ENCODE peak calls at places on chromosomes 7 and 10, in seven cellular contexts. X, D, Y, Q, C, K and L are unnamed samples.

GRCh38 chr7:140653319-140654108 is 12.9 kb upstream of the DENND2A start:
- DNase-seq in Y (peak; percentile 64), C (peak; percentile 78), Q (peak; percentile 77), K (peak; percentile 86), D (peak; percentile 83), X (peak; percentile 49), L (peak; percentile 71)

GRCh38 chr7:150982348-150982747 is 4.2 kb upstream of the KCNH2 start:
- DNase-seq in C (no peak), K (no peak), D (no peak), Y (no peak), X (no peak), Q (no peak), L (no peak)

GRCh38 chr10:33661580-33662269 is 327.3 kb upstream of the NRP1 start:
- DNase-seq in Q (peak; percentile 73), D (no peak), Y (peak; percentile 86), K (no peak), C (peak; percentile 18), X (no peak), L (no peak)

GRCh38 chr10:30502266-30503058 is 68.5 kb downstream of the MAP3K8 start:
- DNase-seq in C (no peak), Y (no peak), X (peak; percentile 61), D (no peak), Q (peak; percentile 52), K (no peak), L (no peak)

GRCh38 chr10:59582058-59582457 is 127.6 kb downstream of the SLC16A9 start:
- DNase-seq in Q (no peak), C (no peak), X (no peak), K (no peak), D (no peak), Y (no peak), L (no peak)

GRCh38 chr10:94194256-94194655 is 168.5 kb downstream of the NOC3L start:
- DNase-seq in K (no peak), C (no peak), D (no peak), X (no peak), Y (no peak), Q (no peak), L (no peak)

GRCh38 chr7:158649279-158649678 is 55.3 kb downstream of the NCAPG2 start:
- DNase-seq in D (peak; percentile 88), C (no peak), Y (no peak), X (no peak), K (no peak), Q (peak; percentile 46), L (no peak)

GRCh38 chr10:33837736-33838135 is 503.3 kb upstream of the NRP1 start:
- DNase-seq in C (no peak), Y (no peak), X (no peak), D (no peak), K (no peak), Q (no peak), L (no peak)

GRCh38 chr10:119431034-119431767 is 111.3 kb downstream of the RGS10 start:
- DNase-seq in K (no peak), Q (no peak), Y (no peak), C (no peak), X (no peak), D (no peak), L (no peak)

GRCh38 chr7:146554568-146554967 is 438.0 kb downstream of the CNTNAP2 start:
- DNase-seq in X (no peak), D (no peak), C (no peak), Y (no peak), Q (no peak), K (no peak), L (no peak)

GRCh38 chr7:19442016-19442785 is 266.6 kb downstream of the POLR1F start:
- DNase-seq in C (no peak), D (peak; percentile 32), K (peak; percentile 67), X (no peak), Q (no peak), Y (no peak), L (peak; percentile 8)

GRCh38 chr7:34430456-34430855 is 227.6 kb upstream of the NPSR1 start:
- DNase-seq in Q (no peak), Y (no peak), K (peak; percentile 20), C (no peak), X (peak; percentile 14), D (no peak), L (no peak)

GRCh38 chr10:24723386-24723787 is 300 bp downstream of the ARHGAP21 start:
- DNase-seq in C (peak; percentile 39), D (no peak), Y (no peak), Q (no peak), K (peak; percentile 88), X (peak; percentile 49), L (peak; percentile 67)

GRCh38 chr10:115063702-115064479 is 29.3 kb upstream of the ATRNL1 start:
- DNase-seq in C (no peak), Q (no peak), K (no peak), D (no peak), X (no peak), Y (no peak), L (no peak)

GRCh38 chr7:50359258-50359994 is 54.9 kb downstream of the IKZF1 start:
- DNase-seq in X (no peak), K (no peak), Q (no peak), D (no peak), C (no peak), Y (no peak), L (no peak)

GRCh38 chr7:36971515-36972139 is 247.3 kb upstream of the AOAH start:
- DNase-seq in Y (no peak), C (no peak), Q (peak; percentile 51), X (no peak), D (no peak), K (peak; percentile 70), L (no peak)

GRCh38 chr7:78607099-78607498 is 808.5 kb downstream of the PHTF2 start:
- DNase-seq in C (no peak), X (no peak), D (no peak), Q (no peak), Y (no peak), K (peak; percentile 44), L (peak; percentile 1)

GRCh38 chr7:99579956-99580777 is 17.9 kb upstream of the TMEM225B start:
- DNase-seq in D (no peak), K (peak; percentile 88), C (peak; percentile 39), Q (peak; percentile 36), X (no peak), Y (no peak), L (peak; percentile 89)
- TF ChIP-seq CTCF in D (peak; percentile 59), K (peak; percentile 71), C (peak; percentile 24), Q (no peak), X (peak; percentile 51), Y (peak; percentile 6), L (peak; percentile 65)

GRCh38 chr7:128906766-128907559 is 3.5 kb downstream of the KCP start:
- DNase-seq in Q (no peak), C (no peak), Y (peak; percentile 62), D (no peak), K (no peak), X (no peak), L (no peak)

GRCh38 chr7:128903621-128904361 is 6.7 kb downstream of the KCP start:
- DNase-seq in Q (no peak), D (no peak), Y (peak; percentile 57), C (no peak), K (no peak), X (no peak), L (no peak)

GRCh38 chr7:128906001-128906765 is 4.3 kb downstream of the KCP start:
- DNase-seq in K (no peak), Q (no peak), C (no peak), D (no peak), X (peak; percentile 5), Y (peak; percentile 41), L (no peak)

GRCh38 chr7:128902761-128903585 is 7.5 kb downstream of the KCP start:
- DNase-seq in X (no peak), C (no peak), Q (no peak), K (no peak), D (no peak), Y (peak; percentile 20), L (no peak)

DNA sequence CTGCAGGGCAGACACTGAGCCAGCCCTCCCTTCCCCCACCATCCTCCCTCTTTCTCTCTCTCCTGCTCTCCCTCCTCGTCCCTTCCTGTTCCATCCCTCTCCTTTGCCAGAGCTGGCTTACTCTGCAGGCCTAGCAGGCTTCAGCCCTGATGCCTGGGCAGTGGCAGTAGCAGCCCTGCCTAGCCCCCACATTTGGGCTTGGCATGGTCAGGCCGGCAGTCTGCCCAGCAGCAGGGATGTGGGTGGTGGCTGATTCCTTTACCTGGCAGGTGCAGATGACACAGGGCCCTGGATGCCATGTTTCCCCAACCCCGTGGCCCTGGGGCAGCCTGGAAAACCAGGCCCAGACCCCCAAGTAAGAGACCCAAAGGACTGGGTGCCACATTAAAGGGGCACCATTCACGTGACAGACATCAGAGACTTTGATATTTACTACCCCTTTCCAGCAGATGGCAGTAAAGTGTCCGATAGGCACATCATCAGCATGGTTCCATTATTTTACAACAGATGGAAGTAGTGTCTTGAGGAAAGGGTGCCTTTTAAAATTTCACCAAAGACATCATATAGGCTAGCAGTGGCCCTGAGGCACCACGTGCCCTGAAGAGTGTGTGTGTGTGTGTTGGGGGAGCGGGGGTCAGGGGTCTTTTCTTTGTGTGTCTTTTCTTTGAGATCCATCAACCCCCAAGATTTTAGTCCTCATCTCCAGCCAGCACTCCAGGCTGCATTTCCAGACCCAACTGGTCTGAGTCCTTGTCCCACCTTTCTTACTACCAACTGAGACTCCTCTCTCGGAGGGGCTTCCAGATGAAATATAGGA is 5.9 kb downstream of the KCP start:
- DNase-seq in Q (peak; percentile 42), Y (peak; percentile 52), X (peak; percentile 86), K (peak; percentile 71), D (no peak), C (no peak), L (no peak)
- TF ChIP-seq CTCF in Q (peak; percentile 48), Y (peak; percentile 48), X (peak; percentile 62), K (peak; percentile 67), D (peak; percentile 65), C (no peak), L (peak; percentile 49)

GRCh38 chr7:70303309-70303708 is 705.0 kb downstream of the AUTS2 start:
- DNase-seq in X (no peak), Q (no peak), K (no peak), C (no peak), Y (no peak), D (no peak), L (no peak)

GRCh38 chr7:70303780-70304179 is 705.5 kb downstream of the AUTS2 start:
- DNase-seq in X (no peak), D (no peak), C (no peak), Q (no peak), K (no peak), Y (no peak), L (no peak)

GRCh38 chr7:70301673-70302072 is 703.4 kb downstream of the AUTS2 start:
- DNase-seq in K (no peak), Q (no peak), X (no peak), Y (no peak), C (no peak), D (no peak), L (no peak)

GRCh38 chr7:70298780-70299446 is 700.6 kb downstream of the AUTS2 start:
- DNase-seq in X (no peak), C (no peak), D (no peak), Y (no peak), Q (no peak), K (no peak), L (no peak)

DNA sequence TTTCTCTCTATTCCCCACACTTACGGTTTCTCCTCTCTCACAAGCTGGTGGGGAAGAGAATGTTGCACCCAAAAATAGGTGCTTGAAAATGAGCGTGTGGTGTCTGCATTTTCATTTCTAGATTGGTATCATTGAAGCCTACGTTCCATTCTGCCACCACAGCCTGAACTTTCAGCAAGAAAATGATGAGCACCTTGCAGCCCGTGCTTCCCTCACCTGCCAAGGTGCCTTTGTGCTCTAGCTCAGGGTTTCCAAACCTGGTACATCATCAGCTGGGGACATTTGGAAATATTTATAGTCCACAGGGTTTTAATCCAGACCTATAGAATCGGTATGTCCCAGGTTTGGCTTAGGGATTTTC is 701.2 kb downstream of the AUTS2 start:
- DNase-seq in C (no peak), X (no peak), K (no peak), Y (no peak), Q (no peak), D (no peak), L (no peak)
- TF ChIP-seq CTCF in C (no peak), X (no peak), K (no peak), Y (no peak), Q (no peak), D (no peak), L (no peak)

GRCh38 chr7:127349881-127350280 is 42.6 kb downstream of the ZNF800 start:
- DNase-seq in Q (no peak), C (no peak), Y (no peak), K (no peak), D (no peak), X (no peak), L (no peak)
- TF ChIP-seq CTCF in Q (no peak), C (no peak), Y (no peak), K (no peak), D (no peak), X (no peak), L (no peak)